ENCODE peak calls at places on chromosomes 4 and X, in ten cellular contexts. H is WERI-Rb-1, M is NCI-H2081, D is activated gamma-delta T cell treated with Interleukin-2 at 50 U/mL for 16 hours, P is occipital lobe, A is hippocampal formation, E is myocyte, T is Panc1, W is lower lobe of right lung, O is mucosa of descending colon. L is an unnamed sample.

GRCh38 chrX:136030357-136031225 is 45.4 kb downstream of the SLC9A6 start:
- DNase-seq in H (no peak), M (no peak), D (no peak), P (no peak), A (no peak), E (peak; percentile 75), T (no peak), W (no peak), O (no peak), L (no peak)

GRCh38 chrX:13985697-13986435 is 43.8 kb downstream of the GEMIN8 start:
- DNase-seq in H (no peak), M (no peak), D (no peak), P (no peak), A (no peak), E (no peak), T (no peak), W (no peak), O (no peak), L (no peak)

GRCh38 chrX:43211570-43211969 is 433.6 kb upstream of the PPP1R2C start:
- DNase-seq in H (no peak), M (no peak), D (no peak), P (no peak), A (no peak), E (no peak), T (no peak), W (no peak), O (no peak), L (no peak)

GRCh38 chr4:36255575-36255974 is 11.3 kb upstream of the ARAP2 start:
- DNase-seq in H (no peak), M (no peak), D (peak; percentile 68), P (no peak), A (no peak), E (no peak), T (no peak), W (no peak), O (no peak), L (no peak)

GRCh38 chr4:74671074-74671698 is 123.1 kb downstream of the BTC start:
- DNase-seq in H (peak; percentile 61), M (peak; percentile 66), D (peak; percentile 10), P (no peak), A (no peak), E (peak; percentile 69), T (no peak), W (no peak), O (no peak), L (peak; percentile 60)

GRCh38 chr4:88275516-88275915 is 8.8 kb downstream of the PPM1K start:
- DNase-seq in H (no peak), M (no peak), D (no peak), P (no peak), A (no peak), E (peak; percentile 83), T (no peak), W (no peak), O (no peak), L (no peak)

GRCh38 chrX:10282490-10282889 is 125.7 kb downstream of the CLCN4 start:
- DNase-seq in H (no peak), M (no peak), D (no peak), P (no peak), A (no peak), E (no peak), T (no peak), W (no peak), O (no peak), L (no peak)

GRCh38 chr4:140047017-140047640 is 106.9 kb downstream of the MAML3 start:
- DNase-seq in H (peak; percentile 39), M (no peak), D (no peak), P (peak; percentile 51), A (no peak), E (no peak), T (no peak), W (no peak), O (no peak), L (no peak)

GRCh38 chr4:86661006-86661405 is 66.9 kb downstream of the PTPN13 start:
- DNase-seq in H (no peak), M (no peak), D (no peak), P (no peak), A (no peak), E (no peak), T (no peak), W (no peak), O (no peak), L (no peak)

GRCh38 chr4:182625193-182625592 is 292.0 kb downstream of the DCTD start:
- DNase-seq in H (no peak), M (no peak), D (no peak), P (no peak), A (no peak), E (no peak), T (no peak), W (no peak), O (no peak), L (no peak)

GRCh38 chr4:95213361-95213760 is 335.4 kb downstream of the UNC5C start:
- DNase-seq in H (no peak), M (peak; percentile 51), D (no peak), P (peak; percentile 8), A (peak; percentile 29), E (no peak), T (no peak), W (no peak), O (no peak), L (no peak)

GRCh38 chrX:117397846-117398245 is 718.8 kb downstream of the KLHL13 start:
- DNase-seq in H (no peak), M (no peak), D (no peak), P (no peak), A (no peak), E (no peak), T (no peak), W (no peak), O (no peak), L (no peak)

GRCh38 chrX:39736219-39737211 is 361.2 kb downstream of the BCOR start:
- DNase-seq in H (no peak), M (peak; percentile 12), D (no peak), P (no peak), A (no peak), E (peak; percentile 72), T (no peak), W (peak; percentile 82), O (peak; percentile 79), L (no peak)

GRCh38 chr4:182346675-182347375 is 103.6 kb downstream of the TENM3 start:
- DNase-seq in H (no peak), M (no peak), D (no peak), P (no peak), A (no peak), E (no peak), T (no peak), W (no peak), O (no peak), L (no peak)

GRCh38 chr4:15355464-15355863 is 72.4 kb upstream of the C1QTNF7 start:
- DNase-seq in H (no peak), M (no peak), D (no peak), P (no peak), A (no peak), E (no peak), T (no peak), W (no peak), O (no peak), L (no peak)

GRCh38 chrX:259692-260355 is 21.4 kb upstream of the PLCXD1 start:
- DNase-seq in H (peak; percentile 38), M (no peak), D (no peak), P (no peak), A (no peak), E (no peak), T (no peak), W (peak; percentile 30), O (peak; percentile 54), L (no peak)

GRCh38 chrX:13483773-13484172 is 85.6 kb upstream of the EGFL6 start:
- DNase-seq in H (no peak), M (no peak), D (peak; percentile 6), P (no peak), A (no peak), E (no peak), T (no peak), W (no peak), O (no peak), L (no peak)

GRCh38 chrX:39652336-39652735 is 445.4 kb downstream of the BCOR start:
- DNase-seq in H (no peak), M (peak; percentile 14), D (no peak), P (no peak), A (peak; percentile 19), E (peak; percentile 32), T (no peak), W (no peak), O (no peak), L (peak; percentile 22)

GRCh38 chr4:57109530-57109846 is 697 bp downstream of the IGFBP7 start:
- DNase-seq in H (no peak), M (no peak), D (no peak), P (no peak), A (no peak), E (no peak), T (no peak), W (no peak), O (no peak), L (peak; percentile 55)

GRCh38 chrX:150771116-150771515 is 77.9 kb downstream of the MTMR1 start:
- DNase-seq in H (no peak), M (peak; percentile 17), D (no peak), P (no peak), A (no peak), E (no peak), T (no peak), W (no peak), O (no peak), L (no peak)

GRCh38 chrX:53263597-53264094 is 17.7 kb downstream of the IQSEC2 start:
- DNase-seq in H (no peak), M (no peak), D (no peak), P (no peak), A (no peak), E (peak; percentile 14), T (peak; percentile 59), W (no peak), O (no peak), L (no peak)

GRCh38 chr4:148444296-148445070 is 2.3 kb upstream of the NR3C2 start:
- DNase-seq in H (peak; percentile 42), M (no peak), D (peak; percentile 47), P (peak; percentile 66), A (peak; percentile 37), E (peak; percentile 26), T (no peak), W (peak; percentile 60), O (peak; percentile 72), L (peak; percentile 53)